ENCODE peak calls at places on chromosomes 5 and 9, in five cellular contexts. V, Y, O, J and G are unnamed samples.

GRCh38 chr5:160929343-160929742 is 77.3 kb upstream of the ATP10B start:
- DNase-seq in V (no peak), J (no peak), Y (no peak), O (no peak), G (no peak)

GRCh38 chr9:129283290-129283691 is 105.2 kb upstream of the IER5L start:
- DNase-seq in J (no peak), Y (no peak), O (peak; percentile 51), V (no peak), G (no peak)

GRCh38 chr5:152303841-152304240 is 101.2 kb downstream of the NMUR2 start:
- DNase-seq in O (no peak), V (no peak), J (no peak), Y (no peak), G (no peak)

GRCh38 chr5:142782976-142783539 is 12.9 kb downstream of the ARHGAP26 start:
- DNase-seq in V (no peak), O (no peak), J (peak; percentile 87), Y (no peak), G (no peak)

GRCh38 chr5:127909078-127909477 is 174.5 kb upstream of the SLC12A2 start:
- DNase-seq in J (no peak), V (peak; percentile 40), Y (peak; percentile 84), O (no peak), G (peak; percentile 41)

GRCh38 chr9:88835038-88835466 is 156.2 kb upstream of the S1PR3 start:
- DNase-seq in J (no peak), Y (no peak), O (no peak), V (no peak), G (no peak)

GRCh38 chr9:106403081-106403480 is 459.9 kb upstream of the ZNF462 start:
- DNase-seq in V (no peak), Y (peak; percentile 18), J (no peak), O (no peak), G (no peak)

GRCh38 chr5:180330810-180331646 is 22.1 kb downstream of the GFPT2 start:
- DNase-seq in V (no peak), O (no peak), Y (peak; percentile 100), J (peak; percentile 87), G (no peak)

GRCh38 chr5:132916086-132916485 is 42.6 kb downstream of the LEAP2 start:
- DNase-seq in O (no peak), V (no peak), Y (no peak), J (no peak), G (no peak)

GRCh38 chr9:91500509-91501011 is 76.9 kb upstream of the NFIL3 start:
- DNase-seq in Y (peak; percentile 66), J (no peak), V (no peak), O (no peak), G (no peak)

GRCh38 chr9:97507585-97507984 is 6.1 kb downstream of the TMOD1 start:
- DNase-seq in O (no peak), J (no peak), V (no peak), Y (no peak), G (no peak)

GRCh38 chr9:133874061-133874638 is 118.0 kb downstream of the VAV2 start:
- DNase-seq in J (no peak), V (no peak), O (no peak), Y (peak; percentile 92), G (no peak)
- TF ChIP-seq CTCF in J (no peak), V (no peak), O (no peak), Y (no peak), G (no peak)

GRCh38 chr5:138527170-138527569 is 15.9 kb downstream of the ETF1 start:
- DNase-seq in J (no peak), Y (no peak), V (no peak), O (no peak), G (no peak)
- TF ChIP-seq CTCF in J (no peak), Y (peak; percentile 6), V (no peak), O (no peak), G (no peak)

GRCh38 chr9:69785757-69786156 is 25.9 kb upstream of the PTAR1 start:
- DNase-seq in V (no peak), Y (peak; percentile 25), J (no peak), O (no peak), G (no peak)
- TF ChIP-seq CTCF in V (no peak), Y (no peak), J (no peak), O (peak; percentile 39), G (no peak)

GRCh38 chr5:35002459-35002858 is 45.3 kb downstream of the AGXT2 start:
- DNase-seq in O (no peak), V (no peak), J (no peak), Y (no peak), G (no peak)

GRCh38 chr5:35001842-35002241 is 45.9 kb downstream of the AGXT2 start:
- DNase-seq in Y (no peak), J (no peak), V (no peak), O (no peak), G (no peak)

GRCh38 chr5:34998058-34998789 is 49.5 kb downstream of the AGXT2 start:
- DNase-seq in O (no peak), J (no peak), V (no peak), Y (peak; percentile 69), G (no peak)

GRCh38 chr5:35004200-35004599 is 43.5 kb downstream of the AGXT2 start:
- DNase-seq in Y (no peak), J (no peak), O (no peak), V (no peak), G (no peak)

GRCh38 chr5:35003018-35003957 is 44.5 kb downstream of the AGXT2 start:
- DNase-seq in V (peak; percentile 69), J (peak; percentile 41), O (peak; percentile 87), Y (peak; percentile 85), G (peak; percentile 79)
- TF ChIP-seq CTCF in V (peak; percentile 98), J (peak; percentile 43), O (peak; percentile 83), Y (peak; percentile 92), G (peak; percentile 78)

GRCh38 chr9:136554870-136555269 is 9.0 kb upstream of the NOTCH1 start:
- DNase-seq in O (no peak), J (no peak), V (no peak), Y (no peak), G (no peak)

GRCh38 chr9:136551401-136552116 is 5.7 kb upstream of the NOTCH1 start:
- DNase-seq in Y (peak; percentile 92), O (no peak), J (peak; percentile 90), V (no peak), G (peak; percentile 83)

GRCh38 chr9:136550439-136551085 is 4.7 kb upstream of the NOTCH1 start:
- DNase-seq in Y (peak; percentile 49), V (no peak), O (no peak), J (no peak), G (no peak)

GRCh38 chr9:136553581-136553980 is 7.7 kb upstream of the NOTCH1 start:
- DNase-seq in Y (no peak), V (no peak), O (no peak), J (no peak), G (no peak)

DNA sequence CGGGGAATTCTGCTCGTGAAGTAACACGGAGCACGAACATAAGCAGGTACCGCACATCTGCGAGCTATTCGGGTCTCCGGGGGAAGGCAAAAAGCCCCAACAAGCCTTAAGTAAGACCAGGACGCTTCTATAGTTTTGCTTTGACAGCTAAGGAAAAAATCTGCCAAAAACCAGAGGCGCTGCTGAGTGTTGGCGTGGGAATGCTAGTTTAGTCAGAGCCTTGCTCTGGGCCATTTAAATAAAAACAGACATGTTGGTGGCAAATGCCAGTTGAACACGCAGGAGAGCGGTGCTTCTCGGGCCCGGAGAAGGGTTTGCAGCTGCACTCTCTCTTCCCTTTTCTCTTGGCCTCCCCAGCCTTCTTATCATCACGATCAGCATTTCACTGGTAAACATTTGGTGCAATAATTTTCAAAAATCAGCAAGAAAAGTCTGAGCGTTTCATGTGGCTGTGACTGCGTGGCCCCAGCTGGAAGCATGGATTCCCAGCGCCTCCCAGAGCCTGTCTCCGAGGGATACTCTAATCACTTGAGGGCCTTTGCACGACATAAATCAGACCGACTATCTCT is 6.4 kb upstream of the NOTCH1 start:
- DNase-seq in O (no peak), V (no peak), Y (peak; percentile 59), J (peak; percentile 52), G (peak; percentile 71)
- TF ChIP-seq CTCF in O (no peak), V (no peak), Y (no peak), J (no peak), G (no peak)

GRCh38 chr5:52693279-52693678 is 94.4 kb upstream of the ITGA1 start:
- DNase-seq in J (no peak), V (peak; percentile 40), O (no peak), Y (peak; percentile 55), G (peak; percentile 8)
- TF ChIP-seq CTCF in J (peak; percentile 48), V (peak; percentile 38), O (peak; percentile 60), Y (peak; percentile 41), G (peak; percentile 56)